ENCODE peak calls at places on chromosomes 12 and 14, in nine cellular contexts. One of them, this sample, is unnamed. For H3K4me1, the result is how much of the 10 kb centered on the place peaks cover.

GRCh38 chr12:85733441-85733840 is 102.8 kb downstream of the RASSF9 start:
- DNase-seq in transverse colon: no peak
- DNase-seq in GM23338: no peak
- DNase-seq in MM.1S: no peak
- DNase-seq in fibroblast of lung: peak
- DNase-seq in lower lobe of right lung: no peak
- DNase-seq in Peyer's patch: no peak
- DNase-seq in heart right ventricle: no peak
- DNase-seq in body of pancreas: no peak
- DNase-seq in this sample: no peak

GRCh38 chr12:106747973-106748436 is 26.5 kb upstream of the RIC8B start:
- DNase-seq in transverse colon: no peak
- DNase-seq in MM.1S: no peak
- DNase-seq in heart right ventricle: no peak
- DNase-seq in Peyer's patch: no peak
- DNase-seq in lower lobe of right lung: no peak
- DNase-seq in body of pancreas: no peak
- DNase-seq in fibroblast of lung: no peak
- DNase-seq in GM23338: no peak
- DNase-seq in this sample: no peak

GRCh38 chr14:91245029-91245428 is 525 bp upstream of the GPR68 start:
- DNase-seq in fibroblast of lung: no peak
- DNase-seq in GM23338: no peak
- DNase-seq in Peyer's patch: peak
- DNase-seq in transverse colon: peak
- DNase-seq in MM.1S: no peak
- DNase-seq in heart right ventricle: no peak
- DNase-seq in body of pancreas: peak
- DNase-seq in lower lobe of right lung: no peak
- DNase-seq in this sample: no peak

GRCh38 chr14:61566537-61567225 is 128.6 kb upstream of the HIF1A start:
- DNase-seq in Peyer's patch: no peak
- DNase-seq in GM23338: no peak
- DNase-seq in fibroblast of lung: peak
- DNase-seq in lower lobe of right lung: no peak
- DNase-seq in body of pancreas: no peak
- DNase-seq in heart right ventricle: no peak
- DNase-seq in MM.1S: no peak
- DNase-seq in transverse colon: no peak
- DNase-seq in this sample: no peak

GRCh38 chr14:94307410-94307992 is 14.4 kb upstream of the SERPINA10 start:
- DNase-seq in heart right ventricle: no peak
- DNase-seq in MM.1S: no peak
- DNase-seq in lower lobe of right lung: no peak
- DNase-seq in fibroblast of lung: no peak
- DNase-seq in transverse colon: no peak
- DNase-seq in Peyer's patch: no peak
- DNase-seq in body of pancreas: no peak
- DNase-seq in GM23338: peak
- DNase-seq in this sample: peak

GRCh38 chr12:58452546-58452945 is 467.8 kb downstream of the LRIG3 start:
- DNase-seq in GM23338: no peak
- DNase-seq in transverse colon: no peak
- DNase-seq in heart right ventricle: no peak
- DNase-seq in body of pancreas: no peak
- DNase-seq in fibroblast of lung: peak
- DNase-seq in lower lobe of right lung: no peak
- DNase-seq in Peyer's patch: no peak
- DNase-seq in MM.1S: no peak
- DNase-seq in this sample: no peak

GRCh38 chr14:100330396-100330931 is 7.3 kb downstream of the SLC25A47 start:
- DNase-seq in GM23338: no peak
- DNase-seq in body of pancreas: no peak
- DNase-seq in lower lobe of right lung: no peak
- DNase-seq in heart right ventricle: no peak
- DNase-seq in transverse colon: no peak
- DNase-seq in fibroblast of lung: no peak
- DNase-seq in MM.1S: no peak
- DNase-seq in Peyer's patch: no peak
- DNase-seq in this sample: no peak

GRCh38 chr12:57296291-57296690 is 45.3 kb upstream of the STAC3 start:
- DNase-seq in Peyer's patch: no peak
- DNase-seq in fibroblast of lung: no peak
- DNase-seq in lower lobe of right lung: no peak
- DNase-seq in body of pancreas: no peak
- DNase-seq in MM.1S: no peak
- DNase-seq in heart right ventricle: no peak
- DNase-seq in transverse colon: no peak
- DNase-seq in GM23338: no peak
- DNase-seq in this sample: no peak

GRCh38 chr12:58415716-58416115 is 474.3 kb downstream of the ATP23 start:
- DNase-seq in body of pancreas: no peak
- DNase-seq in Peyer's patch: no peak
- DNase-seq in heart right ventricle: no peak
- DNase-seq in MM.1S: no peak
- DNase-seq in GM23338: no peak
- DNase-seq in lower lobe of right lung: no peak
- DNase-seq in fibroblast of lung: no peak
- DNase-seq in transverse colon: no peak
- DNase-seq in this sample: no peak

DNA sequence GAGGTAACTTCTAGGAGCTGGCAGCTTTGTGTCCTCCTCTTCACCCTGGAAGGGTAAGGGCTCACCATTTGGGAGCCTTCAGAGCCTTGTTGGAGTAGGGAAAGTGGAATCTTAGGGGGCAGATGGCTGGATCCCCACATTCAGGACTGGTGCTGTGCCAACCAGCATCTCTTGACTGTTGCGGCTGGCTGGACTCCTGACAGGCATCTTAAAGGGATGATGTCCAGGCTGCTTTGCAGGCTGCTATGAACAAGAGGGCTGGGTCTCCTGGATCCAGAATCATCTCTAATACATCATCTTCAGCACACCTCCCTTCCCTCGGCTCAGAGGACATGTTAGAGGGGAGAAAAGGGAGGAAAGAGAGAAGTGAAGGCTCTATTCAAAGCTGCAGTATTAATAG is 4.4 kb downstream of the CACNB3 start:
- DNase-seq in body of pancreas: no peak
- DNase-seq in heart right ventricle: no peak
- DNase-seq in GM23338: no peak
- DNase-seq in fibroblast of lung: no peak
- DNase-seq in Peyer's patch: no peak
- DNase-seq in lower lobe of right lung: no peak
- DNase-seq in MM.1S: no peak
- DNase-seq in transverse colon: no peak
- DNase-seq in this sample: no peak
- H3K4me1 ChIP-seq in body of pancreas: under half
- H3K4me1 ChIP-seq in heart right ventricle: under half
- H3K4me1 ChIP-seq in GM23338: under half
- H3K4me1 ChIP-seq in fibroblast of lung: under half
- H3K4me1 ChIP-seq in Peyer's patch: under half
- H3K4me1 ChIP-seq in lower lobe of right lung: under half
- H3K4me1 ChIP-seq in MM.1S: under half
- H3K4me1 ChIP-seq in transverse colon: under half
- H3K4me1 ChIP-seq in this sample: under half

DNA sequence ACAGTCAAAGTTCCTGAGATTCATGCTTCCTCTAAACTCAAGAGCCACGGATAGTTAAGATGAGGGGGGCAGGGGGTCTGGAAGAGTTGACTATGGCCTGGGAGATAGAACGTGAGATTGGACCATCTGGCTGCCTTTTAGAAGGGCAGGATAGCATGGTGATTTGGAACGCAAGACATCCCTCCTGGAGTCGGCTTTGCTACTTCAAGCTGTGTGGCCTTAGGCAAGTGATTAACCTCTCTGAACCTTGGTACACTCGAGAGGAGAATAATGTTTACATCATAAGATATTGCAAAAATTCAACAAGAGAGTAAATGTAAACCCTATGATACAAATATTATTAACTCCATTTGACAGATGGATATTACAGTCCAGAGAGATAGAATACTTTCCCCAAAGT is 49.7 kb downstream of the RPH3A start:
- DNase-seq in MM.1S: no peak
- DNase-seq in heart right ventricle: no peak
- DNase-seq in transverse colon: no peak
- DNase-seq in body of pancreas: no peak
- DNase-seq in lower lobe of right lung: no peak
- DNase-seq in GM23338: no peak
- DNase-seq in fibroblast of lung: no peak
- DNase-seq in Peyer's patch: no peak
- DNase-seq in this sample: no peak
- H3K4me1 ChIP-seq in MM.1S: under half
- H3K4me1 ChIP-seq in heart right ventricle: under half
- H3K4me1 ChIP-seq in transverse colon: under half
- H3K4me1 ChIP-seq in body of pancreas: under half
- H3K4me1 ChIP-seq in lower lobe of right lung: under half
- H3K4me1 ChIP-seq in GM23338: under half
- H3K4me1 ChIP-seq in fibroblast of lung: under half
- H3K4me1 ChIP-seq in Peyer's patch: under half
- H3K4me1 ChIP-seq in this sample: under half

GRCh38 chr14:105005929-105006830 is 14.7 kb downstream of the CDCA4 start:
- DNase-seq in MM.1S: no peak
- DNase-seq in body of pancreas: no peak
- DNase-seq in Peyer's patch: no peak
- DNase-seq in GM23338: no peak
- DNase-seq in fibroblast of lung: no peak
- DNase-seq in lower lobe of right lung: no peak
- DNase-seq in heart right ventricle: no peak
- DNase-seq in transverse colon: no peak
- DNase-seq in this sample: no peak

GRCh38 chr14:105010106-105010505 is 10.8 kb downstream of the CDCA4 start:
- DNase-seq in GM23338: no peak
- DNase-seq in lower lobe of right lung: no peak
- DNase-seq in transverse colon: no peak
- DNase-seq in heart right ventricle: no peak
- DNase-seq in fibroblast of lung: no peak
- DNase-seq in Peyer's patch: no peak
- DNase-seq in body of pancreas: no peak
- DNase-seq in MM.1S: no peak
- DNase-seq in this sample: no peak

GRCh38 chr14:105005329-105005928 is 15.5 kb downstream of the CDCA4 start:
- DNase-seq in heart right ventricle: no peak
- DNase-seq in body of pancreas: no peak
- DNase-seq in Peyer's patch: no peak
- DNase-seq in MM.1S: no peak
- DNase-seq in GM23338: no peak
- DNase-seq in lower lobe of right lung: no peak
- DNase-seq in transverse colon: no peak
- DNase-seq in fibroblast of lung: no peak
- DNase-seq in this sample: no peak

GRCh38 chr14:105007593-105008264 is 13.2 kb downstream of the CDCA4 start:
- DNase-seq in transverse colon: no peak
- DNase-seq in heart right ventricle: no peak
- DNase-seq in Peyer's patch: no peak
- DNase-seq in fibroblast of lung: no peak
- DNase-seq in lower lobe of right lung: no peak
- DNase-seq in GM23338: no peak
- DNase-seq in MM.1S: no peak
- DNase-seq in body of pancreas: no peak
- DNase-seq in this sample: no peak

DNA sequence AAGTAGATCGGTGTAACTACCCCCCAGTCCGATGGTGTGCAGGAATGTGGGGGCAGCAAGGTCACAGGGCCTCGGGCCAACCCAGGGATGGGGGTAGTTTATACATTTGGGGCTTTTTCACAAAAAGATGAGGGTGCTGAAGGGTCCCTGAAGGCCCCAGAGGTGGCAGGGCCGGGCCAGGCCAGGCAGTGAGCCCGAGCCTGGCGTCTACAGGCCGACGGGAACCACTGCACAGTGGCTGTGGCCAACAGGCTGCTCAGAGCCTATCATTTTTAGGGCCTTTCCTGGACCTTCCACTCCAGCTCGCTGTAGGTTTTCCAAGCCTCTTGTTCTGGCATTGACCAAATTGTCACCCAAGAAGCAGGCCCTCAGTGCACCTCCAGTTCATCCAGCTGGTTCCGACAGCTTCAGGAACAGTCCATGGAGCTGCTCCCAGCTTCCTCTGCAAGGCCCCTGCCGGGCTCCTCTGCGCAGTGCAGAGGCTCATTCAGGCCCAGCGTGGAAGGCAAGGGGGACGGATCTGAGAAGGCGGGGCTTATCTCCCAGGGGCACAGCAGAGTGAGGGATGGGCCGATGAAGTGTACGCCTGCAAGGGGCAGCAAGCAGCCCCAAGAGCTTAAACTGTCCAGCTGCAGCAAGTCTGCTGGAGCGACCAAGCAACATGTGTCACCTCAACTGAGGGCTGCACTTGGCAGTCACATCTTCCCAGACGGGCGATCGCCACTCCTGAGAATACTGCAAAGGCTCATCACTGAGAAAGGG is 13.9 kb downstream of the CDCA4 start:
- DNase-seq in transverse colon: no peak
- DNase-seq in lower lobe of right lung: no peak
- DNase-seq in GM23338: no peak
- DNase-seq in MM.1S: no peak
- DNase-seq in Peyer's patch: no peak
- DNase-seq in body of pancreas: no peak
- DNase-seq in heart right ventricle: no peak
- DNase-seq in fibroblast of lung: no peak
- DNase-seq in this sample: no peak
- H3K4me1 ChIP-seq in transverse colon: under half
- H3K4me1 ChIP-seq in lower lobe of right lung: under half
- H3K4me1 ChIP-seq in GM23338: under half
- H3K4me1 ChIP-seq in MM.1S: under half
- H3K4me1 ChIP-seq in Peyer's patch: under half
- H3K4me1 ChIP-seq in body of pancreas: under half
- H3K4me1 ChIP-seq in heart right ventricle: under half
- H3K4me1 ChIP-seq in fibroblast of lung: under half
- H3K4me1 ChIP-seq in this sample: under half

GRCh38 chr14:33782923-33783322 is 168.0 kb downstream of the EGLN3 start:
- DNase-seq in GM23338: no peak
- DNase-seq in body of pancreas: no peak
- DNase-seq in fibroblast of lung: no peak
- DNase-seq in MM.1S: no peak
- DNase-seq in transverse colon: no peak
- DNase-seq in heart right ventricle: no peak
- DNase-seq in lower lobe of right lung: no peak
- DNase-seq in Peyer's patch: no peak
- DNase-seq in this sample: no peak

GRCh38 chr14:33776871-33777270 is 174.0 kb downstream of the EGLN3 start:
- DNase-seq in lower lobe of right lung: no peak
- DNase-seq in Peyer's patch: no peak
- DNase-seq in transverse colon: no peak
- DNase-seq in GM23338: peak
- DNase-seq in fibroblast of lung: no peak
- DNase-seq in MM.1S: no peak
- DNase-seq in heart right ventricle: no peak
- DNase-seq in body of pancreas: no peak
- DNase-seq in this sample: no peak

GRCh38 chr14:33780035-33780434 is 170.8 kb downstream of the EGLN3 start:
- DNase-seq in GM23338: no peak
- DNase-seq in MM.1S: no peak
- DNase-seq in lower lobe of right lung: no peak
- DNase-seq in transverse colon: no peak
- DNase-seq in Peyer's patch: no peak
- DNase-seq in body of pancreas: no peak
- DNase-seq in fibroblast of lung: no peak
- DNase-seq in heart right ventricle: no peak
- DNase-seq in this sample: no peak

GRCh38 chr14:33777651-33778050 is 173.2 kb downstream of the EGLN3 start:
- DNase-seq in transverse colon: no peak
- DNase-seq in MM.1S: no peak
- DNase-seq in Peyer's patch: no peak
- DNase-seq in body of pancreas: no peak
- DNase-seq in GM23338: no peak
- DNase-seq in fibroblast of lung: no peak
- DNase-seq in lower lobe of right lung: no peak
- DNase-seq in heart right ventricle: no peak
- DNase-seq in this sample: no peak

GRCh38 chr14:33781267-33781666 is 169.6 kb downstream of the EGLN3 start:
- DNase-seq in MM.1S: no peak
- DNase-seq in Peyer's patch: no peak
- DNase-seq in transverse colon: no peak
- DNase-seq in body of pancreas: no peak
- DNase-seq in fibroblast of lung: peak
- DNase-seq in GM23338: no peak
- DNase-seq in lower lobe of right lung: no peak
- DNase-seq in heart right ventricle: no peak
- DNase-seq in this sample: no peak
- H3K4me1 ChIP-seq in MM.1S: under half
- H3K4me1 ChIP-seq in Peyer's patch: under half
- H3K4me1 ChIP-seq in transverse colon: under half
- H3K4me1 ChIP-seq in body of pancreas: under half
- H3K4me1 ChIP-seq in fibroblast of lung: under half
- H3K4me1 ChIP-seq in GM23338: under half
- H3K4me1 ChIP-seq in lower lobe of right lung: under half
- H3K4me1 ChIP-seq in heart right ventricle: under half
- H3K4me1 ChIP-seq in this sample: under half